ENCODE peak calls at places on chromosomes 6 and 20, in five cellular contexts. C is effector memory CD4-positive, alpha-beta T cell; U is endothelial cell; V is immature natural killer cell; J is ureter. H is an unnamed sample.

GRCh38 chr20:62535964-62536363 is 60.2 kb upstream of the GATA5 start:
- DNase-seq in C (no peak), U (no peak), V (no peak), J (no peak), H (no peak)

GRCh38 chr20:13857304-13857703 is 72.5 kb downstream of the NDUFAF5 start:
- DNase-seq in C (no peak), U (no peak), V (no peak), J (no peak), H (no peak)

GRCh38 chr20:61807426-61808160 is 258.1 kb downstream of the TAF4 start:
- DNase-seq in C (no peak), U (no peak), V (no peak), J (no peak), H (no peak)

GRCh38 chr20:36542019-36542488 is 735 bp downstream of the MYL9 start:
- DNase-seq in C (no peak), U (peak), V (no peak), J (peak), H (peak)

GRCh38 chr20:15257071-15257470 is 919.7 kb upstream of the FLRT3 start:
- DNase-seq in C (no peak), U (no peak), V (no peak), J (no peak), H (no peak)

GRCh38 chr20:45934046-45934586 is 367 bp upstream of the PCIF1 start:
- DNase-seq in C (no peak), U (no peak), V (no peak), J (no peak), H (peak)

GRCh38 chr6:135630789-135631376 is 133.3 kb upstream of the AHI1 start:
- DNase-seq in C (no peak), U (peak), V (no peak), J (no peak), H (no peak)

GRCh38 chr6:169795196-169795595 is 43.8 kb downstream of the ERMARD start:
- DNase-seq in C (no peak), U (no peak), V (no peak), J (no peak), H (no peak)

GRCh38 chr6:39353698-39354315 is 31.3 kb upstream of the KCNK16 start:
- DNase-seq in C (no peak), U (no peak), V (no peak), J (no peak), H (no peak)

GRCh38 chr6:143513410-143513809 is 1.9 kb upstream of the FUCA2 start:
- DNase-seq in C (peak), U (peak), V (peak), J (no peak), H (no peak)